ENCODE peak calls at places on chromosomes 12 and 14, in eight cellular contexts. One of them, this sample, is unnamed.

GRCh38 chr14:57928732-57929131 is 62.8 kb upstream of the SLC35F4 start:
- DNase-seq in WERI-Rb-1: no peak
- DNase-seq in SHP77: no peak
- DNase-seq in NCI-H345: no peak
- DNase-seq in WTC11: no peak
- DNase-seq in lower leg skin: no peak
- DNase-seq in testis: no peak
- DNase-seq in AG04450: no peak
- DNase-seq in this sample: no peak

GRCh38 chr12:97995578-97995977 is 519.8 kb upstream of the TMPO start:
- DNase-seq in WERI-Rb-1: no peak
- DNase-seq in SHP77: no peak
- DNase-seq in NCI-H345: no peak
- DNase-seq in WTC11: no peak
- DNase-seq in lower leg skin: no peak
- DNase-seq in testis: no peak
- DNase-seq in AG04450: no peak
- DNase-seq in this sample: no peak

GRCh38 chr12:25994252-25994651 is 35.8 kb downstream of the RASSF8 start:
- DNase-seq in WERI-Rb-1: no peak
- DNase-seq in SHP77: no peak
- DNase-seq in NCI-H345: no peak
- DNase-seq in WTC11: no peak
- DNase-seq in lower leg skin: no peak
- DNase-seq in testis: no peak
- DNase-seq in AG04450: peak; percentile 86
- DNase-seq in this sample: peak; percentile 91

GRCh38 chr12:76268267-76268666 is 79.9 kb downstream of the BBS10 start:
- DNase-seq in WERI-Rb-1: no peak
- DNase-seq in SHP77: no peak
- DNase-seq in NCI-H345: no peak
- DNase-seq in WTC11: no peak
- DNase-seq in lower leg skin: no peak
- DNase-seq in testis: no peak
- DNase-seq in AG04450: no peak
- DNase-seq in this sample: peak; percentile 69

GRCh38 chr12:12327802-12328201 is 22.2 kb downstream of the MANSC1 start:
- DNase-seq in WERI-Rb-1: no peak
- DNase-seq in SHP77: peak; percentile 11
- DNase-seq in NCI-H345: peak; percentile 40
- DNase-seq in WTC11: no peak
- DNase-seq in lower leg skin: no peak
- DNase-seq in testis: no peak
- DNase-seq in AG04450: no peak
- DNase-seq in this sample: peak; percentile 61

GRCh38 chr12:120598674-120599463 is 17.7 kb upstream of the POP5 start:
- DNase-seq in WERI-Rb-1: no peak
- DNase-seq in SHP77: no peak
- DNase-seq in NCI-H345: no peak
- DNase-seq in WTC11: no peak
- DNase-seq in lower leg skin: no peak
- DNase-seq in testis: peak; percentile 26
- DNase-seq in AG04450: no peak
- DNase-seq in this sample: peak; percentile 47

GRCh38 chr12:7806863-7807487 is 17.8 kb downstream of the NANOG start:
- DNase-seq in WERI-Rb-1: peak; percentile 76
- DNase-seq in SHP77: peak; percentile 2
- DNase-seq in NCI-H345: peak; percentile 13
- DNase-seq in WTC11: peak; percentile 89
- DNase-seq in lower leg skin: peak; percentile 50
- DNase-seq in testis: peak; percentile 85
- DNase-seq in AG04450: peak; percentile 4
- DNase-seq in this sample: peak; percentile 61

GRCh38 chr12:128606040-128606439 is 217.7 kb downstream of the SLC15A4 start:
- DNase-seq in WERI-Rb-1: no peak
- DNase-seq in SHP77: no peak
- DNase-seq in NCI-H345: no peak
- DNase-seq in WTC11: no peak
- DNase-seq in lower leg skin: no peak
- DNase-seq in testis: no peak
- DNase-seq in AG04450: no peak
- DNase-seq in this sample: no peak

This sample was measured in LHCN-M2.